ENCODE peak calls at places on chromosomes 4 and X, in nine cellular contexts. L is spleen; T is immature natural killer cell; N is NCI-H2081; K is lower leg skin; R is type B pancreatic cell; D is astrocyte of the spinal cord; I is stimulated activated CD8-positive, alpha-beta memory T cell treated with anti-CD3 and anti-CD28 coated beads, Interleukin-7, amount 100 ng/mL, for 48 hours; P is effector memory CD4-positive, alpha-beta T cell. G is an unnamed sample.

GRCh38 chr4:75653845-75654503 is 19.2 kb downstream of the G3BP2 start:
- DNase-seq in L (no peak), T (peak; percentile 19), N (no peak), K (no peak), R (no peak), D (peak; percentile 28), I (no peak), P (no peak), G (no peak)

GRCh38 chr4:17094209-17094608 is 195.8 kb upstream of the LDB2 start:
- DNase-seq in L (no peak), T (no peak), N (no peak), K (no peak), R (no peak), D (peak; percentile 13), I (no peak), P (no peak), G (no peak)

GRCh38 chrX:41984628-41985027 is 61.3 kb upstream of the CASK start:
- DNase-seq in L (no peak), T (no peak), N (no peak), K (no peak), R (no peak), D (no peak), I (no peak), P (no peak), G (no peak)

GRCh38 chrX:105700316-105700715 is 122.0 kb upstream of the NRK start:
- DNase-seq in L (no peak), T (no peak), N (no peak), K (no peak), R (no peak), D (no peak), I (no peak), P (no peak), G (no peak)

GRCh38 chrX:119694601-119695534 is 1.9 kb upstream of the SEPTIN6 start:
- DNase-seq in L (peak; percentile 78), T (no peak), N (no peak), K (peak; percentile 72), R (no peak), D (no peak), I (no peak), P (no peak), G (no peak)

GRCh38 chr4:65669008-65669971 is 999 bp downstream of the EPHA5 start:
- DNase-seq in L (peak; percentile 58), T (no peak), N (no peak), K (no peak), R (no peak), D (peak; percentile 55), I (no peak), P (no peak), G (peak; percentile 70)

GRCh38 chrX:144601010-144601409 is 646.3 kb upstream of the SPANXN1 start:
- DNase-seq in L (no peak), T (no peak), N (no peak), K (no peak), R (no peak), D (no peak), I (no peak), P (no peak), G (no peak)

GRCh38 chr4:70704333-70705145 is 16.2 kb downstream of the UTP3 start:
- DNase-seq in L (peak; percentile 95), T (peak; percentile 64), N (peak; percentile 67), K (peak; percentile 95), R (peak; percentile 83), D (peak; percentile 83), I (no peak), P (peak; percentile 53), G (no peak)

GRCh38 chr4:54683616-54684346 is 26.0 kb downstream of the KIT start:
- DNase-seq in L (no peak), T (peak; percentile 55), N (no peak), K (no peak), R (no peak), D (peak; percentile 14), I (no peak), P (peak; percentile 18), G (no peak)

GRCh38 chrX:39969099-39969825 is 128.5 kb downstream of the BCOR start:
- DNase-seq in L (no peak), T (no peak), N (peak; percentile 87), K (no peak), R (no peak), D (no peak), I (no peak), P (no peak), G (no peak)

GRCh38 chrX:108914791-108915190 is 178.4 kb upstream of the IRS4 start:
- DNase-seq in L (no peak), T (no peak), N (no peak), K (no peak), R (no peak), D (no peak), I (no peak), P (no peak), G (no peak)

GRCh38 chr4:123741906-123742305 is 345.3 kb downstream of the SPRY1 start:
- DNase-seq in L (no peak), T (no peak), N (no peak), K (no peak), R (no peak), D (peak; percentile 32), I (no peak), P (no peak), G (no peak)

GRCh38 chr4:120009731-120010130 is 56.9 kb downstream of the MAD2L1 start:
- DNase-seq in L (no peak), T (no peak), N (no peak), K (no peak), R (no peak), D (peak; percentile 38), I (no peak), P (no peak), G (no peak)

GRCh38 chr4:54255881-54256280 is 26.8 kb downstream of the PDGFRA start:
- DNase-seq in L (no peak), T (no peak), N (no peak), K (no peak), R (no peak), D (no peak), I (no peak), P (no peak), G (no peak)

GRCh38 chr4:16729361-16729760 is 169.1 kb downstream of the LDB2 start:
- DNase-seq in L (no peak), T (no peak), N (no peak), K (no peak), R (no peak), D (no peak), I (no peak), P (no peak), G (no peak)

GRCh38 chrX:155218777-155219176 is 2.5 kb downstream of the VBP1 start:
- DNase-seq in L (no peak), T (no peak), N (no peak), K (no peak), R (no peak), D (no peak), I (no peak), P (no peak), G (no peak)

GRCh38 chr4:77036206-77036605 is 39.6 kb downstream of the CCNI start:
- DNase-seq in L (no peak), T (no peak), N (no peak), K (no peak), R (no peak), D (peak; percentile 96), I (no peak), P (no peak), G (no peak)